ENCODE peak calls at places on chromosome 18, in five cellular contexts. J is aorta, P is IMR-90, F is transverse colon, A is heart left ventricle. I is an unnamed sample.

GRCh38 chr18:28511421-28511821 is 334.5 kb upstream of the CDH2 start:
- DNase-seq in J (no peak), P (peak; percentile 2), F (no peak), A (no peak), I (no peak)

GRCh38 chr18:61993831-61994230 is 101.0 kb upstream of the RNF152 start:
- DNase-seq in J (no peak), P (no peak), F (no peak), A (no peak), I (no peak)

GRCh38 chr18:4986677-4987076 is 210.4 kb downstream of the AKAIN1 start:
- DNase-seq in J (no peak), P (no peak), F (no peak), A (no peak), I (no peak)

GRCh38 chr18:49944681-49945080 is 131.3 kb upstream of the ACAA2 start:
- DNase-seq in J (no peak), P (peak; percentile 7), F (no peak), A (no peak), I (no peak)

GRCh38 chr18:11859903-11860407 is 8.7 kb downstream of the CHMP1B start:
- DNase-seq in J (no peak), P (peak; percentile 90), F (peak; percentile 38), A (no peak), I (no peak)

GRCh38 chr18:55419132-55419938 is 168.7 kb downstream of the TCF4 start:
- DNase-seq in J (no peak), P (peak; percentile 54), F (no peak), A (no peak), I (no peak)

GRCh38 chr18:9968081-9968848 is 54.4 kb downstream of the VAPA start:
- DNase-seq in J (no peak), P (no peak), F (no peak), A (no peak), I (no peak)

GRCh38 chr18:5596585-5596984 is 52.8 kb upstream of the EPB41L3 start:
- DNase-seq in J (no peak), P (no peak), F (no peak), A (no peak), I (no peak)

GRCh38 chr18:31498450-31499156 is 626 bp downstream of the DSG2 start:
- DNase-seq in J (no peak), P (no peak), F (peak; percentile 52), A (no peak), I (peak; percentile 58)

GRCh38 chr18:985301-985700 is 80.6 kb downstream of the ADCYAP1 start:
- DNase-seq in J (no peak), P (no peak), F (no peak), A (peak; percentile 45), I (peak; percentile 20)

GRCh38 chr18:24995738-24996137 is 356.2 kb downstream of the ZNF521 start:
- DNase-seq in J (no peak), P (peak; percentile 83), F (no peak), A (no peak), I (no peak)

GRCh38 chr18:49842656-49843055 is 29.3 kb upstream of the ACAA2 start:
- DNase-seq in J (no peak), P (no peak), F (no peak), A (no peak), I (no peak)

GRCh38 chr18:48802543-48803428 is 148.0 kb downstream of the SMAD7 start:
- DNase-seq in J (peak; percentile 62), P (no peak), F (peak; percentile 6), A (peak; percentile 49), I (no peak)
- H3K4me1 ChIP-seq in J (peaks cover 2% of the 10 kb centered on the region), P (peaks cover 12% of the 10 kb centered on the region), F (peaks cover 29% of the 10 kb centered on the region), A (peaks cover 69% of the 10 kb centered on the region), I (no peaks in the 10 kb centered on the region)

GRCh38 chr18:22778996-22779395 is 154.1 kb upstream of the RBBP8 start:
- DNase-seq in J (no peak), P (no peak), F (no peak), A (peak; percentile 55), I (no peak)

DNA sequence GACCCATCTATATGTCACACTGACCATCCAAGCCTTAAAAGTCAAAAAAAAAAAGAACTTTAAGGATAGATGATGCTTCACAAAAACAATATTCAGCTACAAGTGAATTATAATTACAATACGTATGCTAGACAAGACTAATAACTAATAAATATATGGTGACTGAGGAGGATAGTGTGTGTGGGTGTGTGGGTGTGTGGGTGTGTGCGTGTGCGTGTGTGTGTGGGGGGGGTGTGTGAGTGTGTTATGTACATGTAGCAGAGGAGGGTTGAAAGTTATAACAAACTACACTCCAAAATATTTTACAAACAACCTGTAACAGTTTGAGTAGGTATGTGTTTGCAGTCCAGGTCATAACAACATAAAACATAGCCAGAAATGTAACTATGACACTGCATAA is 159.2 kb upstream of the RBBP8 start:
- DNase-seq in J (no peak), P (no peak), F (no peak), A (no peak), I (no peak)
- H3K36me3 ChIP-seq in J (no peaks in the 10 kb centered on the region), P (no peaks in the 10 kb centered on the region), F (no peaks in the 10 kb centered on the region), A (no peaks in the 10 kb centered on the region), I (no peaks in the 10 kb centered on the region)

GRCh38 chr18:77208969-77209368 is 40.7 kb upstream of the GALR1 start:
- DNase-seq in J (peak; percentile 72), P (peak; percentile 65), F (peak; percentile 57), A (peak; percentile 71), I (no peak)

GRCh38 chr18:77207540-77207939 is 42.1 kb upstream of the GALR1 start:
- DNase-seq in J (peak; percentile 80), P (peak; percentile 65), F (peak; percentile 32), A (peak; percentile 48), I (peak; percentile 5)

GRCh38 chr18:77209587-77209986 is 40.1 kb upstream of the GALR1 start:
- DNase-seq in J (no peak), P (peak; percentile 90), F (no peak), A (no peak), I (no peak)

GRCh38 chr18:77205769-77206168 is 43.9 kb upstream of the GALR1 start:
- DNase-seq in J (no peak), P (no peak), F (no peak), A (no peak), I (no peak)

DNA sequence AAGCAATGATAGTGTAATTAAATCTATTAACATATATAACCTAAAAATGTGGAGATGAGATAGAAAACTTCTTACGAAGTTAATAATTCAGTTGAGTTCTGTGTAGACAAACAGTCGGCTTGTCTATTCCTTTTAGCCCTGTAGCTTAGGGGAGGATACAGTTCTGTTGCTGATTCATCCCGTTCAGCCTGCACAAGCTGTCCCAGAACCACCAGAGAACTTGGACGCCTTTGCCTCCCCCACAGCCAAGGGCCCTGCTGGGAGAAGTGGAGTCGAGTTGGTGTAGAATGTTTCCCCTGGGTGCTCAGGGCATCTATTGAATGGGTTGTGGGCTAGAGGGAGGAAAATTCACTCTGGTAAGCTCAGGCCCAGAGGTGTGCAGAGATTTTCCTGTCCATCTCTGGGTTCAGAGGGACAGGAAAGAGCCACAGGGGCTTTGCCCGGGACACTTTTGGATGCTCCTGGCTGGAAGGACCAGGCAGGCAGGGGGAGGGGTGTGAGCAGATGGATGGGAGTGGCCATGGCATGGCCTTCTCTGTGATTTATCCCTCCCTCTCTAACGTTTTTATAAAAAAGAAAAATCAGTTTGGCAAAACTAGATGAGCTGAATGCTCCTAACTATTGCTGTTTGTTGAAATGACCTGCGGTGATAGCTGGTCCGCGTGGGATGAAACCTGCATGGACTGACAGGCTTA is 42.8 kb upstream of the GALR1 start:
- DNase-seq in J (peak; percentile 81), P (peak; percentile 70), F (no peak), A (peak; percentile 80), I (no peak)
- H3K4me1 ChIP-seq in J (no peaks in the 10 kb centered on the region), P (peaks cover 15% of the 10 kb centered on the region), F (peaks cover 34% of the 10 kb centered on the region), A (peaks cover 38% of the 10 kb centered on the region), I (no peaks in the 10 kb centered on the region)

GRCh38 chr18:41965856-41966255 is 10.8 kb downstream of the PIK3C3 start:
- DNase-seq in J (no peak), P (no peak), F (no peak), A (no peak), I (no peak)
- H3K36me3 ChIP-seq in J (peaks cover 3% of the 10 kb centered on the region), P (peaks cover 22% of the 10 kb centered on the region), F (peaks cover 20% of the 10 kb centered on the region), A (peaks cover 79% of the 10 kb centered on the region), I (peaks cover 18% of the 10 kb centered on the region)

GRCh38 chr18:13620818-13621445 is 105.4 kb downstream of the FAM210A start:
- DNase-seq in J (no peak), P (no peak), F (no peak), A (no peak), I (no peak)
- H3K4me1 ChIP-seq in J (no peaks in the 10 kb centered on the region), P (no peaks in the 10 kb centered on the region), F (no peaks in the 10 kb centered on the region), A (peaks cover 8% of the 10 kb centered on the region), I (no peaks in the 10 kb centered on the region)

GRCh38 chr18:45920367-45920766 is 46.8 kb downstream of the EPG5 start:
- DNase-seq in J (peak; percentile 90), P (peak; percentile 62), F (peak; percentile 60), A (peak; percentile 88), I (no peak)
- H3K36me3 ChIP-seq in J (peaks cover 7% of the 10 kb centered on the region), P (peaks cover 53% of the 10 kb centered on the region), F (peaks cover 60% of the 10 kb centered on the region), A (peaks cover 91% of the 10 kb centered on the region), I (peaks cover 21% of the 10 kb centered on the region)

DNA sequence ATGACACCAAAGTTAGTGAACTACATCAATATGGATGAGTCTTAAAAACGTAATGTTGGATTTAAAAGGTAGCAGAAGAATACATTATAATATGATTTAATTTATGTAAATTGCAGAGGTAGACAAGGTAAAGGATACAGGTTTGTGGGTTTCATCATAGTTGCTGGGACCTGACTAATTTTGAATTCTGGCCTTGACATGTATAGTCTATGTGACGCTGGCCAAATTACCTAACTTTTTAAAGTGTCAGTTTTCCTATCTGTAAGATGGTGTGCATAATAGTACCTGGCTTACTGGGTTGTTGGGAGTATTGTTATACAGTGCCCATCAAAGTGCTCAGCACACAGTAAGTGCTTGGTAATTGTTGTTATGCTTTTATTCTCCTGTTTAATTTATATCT is 34.5 kb downstream of the GALNT1 start:
- DNase-seq in J (no peak), P (no peak), F (no peak), A (no peak), I (no peak)
- H3K4me1 ChIP-seq in J (no peaks in the 10 kb centered on the region), P (peaks cover 7% of the 10 kb centered on the region), F (peaks cover 80% of the 10 kb centered on the region), A (peaks cover 68% of the 10 kb centered on the region), I (no peaks in the 10 kb centered on the region)

I was measured in HAP-1.